ENCODE peak calls at places on chromosomes 12 and 14, in eight cellular contexts. Z, I, Q, E, M, D, P and L are unnamed samples.

GRCh38 chr14:55807059-55807499 is 227.1 kb downstream of the KTN1 start:
- DNase-seq in Q (peak; percentile 96), I (no peak), P (peak; percentile 88), E (peak; percentile 85), D (peak; percentile 90), M (no peak), Z (no peak), L (no peak)

GRCh38 chr12:39807043-39807442 is 187.4 kb upstream of the ABCD2 start:
- DNase-seq in Q (peak; percentile 2), E (no peak), D (no peak), I (no peak), Z (no peak), M (no peak), P (no peak), L (no peak)

GRCh38 chr12:108332791-108333382 is 6.2 kb downstream of the CMKLR1 start:
- DNase-seq in E (no peak), Q (no peak), D (no peak), M (no peak), I (no peak), P (peak; percentile 59), Z (no peak), L (no peak)

GRCh38 chr12:48044396-48044795 is 40.1 kb upstream of the COL2A1 start:
- DNase-seq in E (no peak), I (no peak), D (no peak), Z (no peak), P (no peak), M (no peak), Q (no peak), L (no peak)

GRCh38 chr12:99985631-99986030 is 895 bp upstream of the ANKS1B start:
- DNase-seq in P (no peak), Q (no peak), I (no peak), E (no peak), Z (no peak), M (no peak), D (no peak), L (no peak)

GRCh38 chr12:53279283-53279869 is 11.3 kb downstream of the ESPL1 start:
- DNase-seq in D (no peak), Z (no peak), M (no peak), E (no peak), Q (no peak), P (no peak), I (no peak), L (no peak)

GRCh38 chr12:22115711-22116110 is 69.7 kb downstream of the CMAS start:
- DNase-seq in Q (no peak), M (no peak), P (no peak), E (no peak), I (no peak), D (no peak), Z (no peak), L (no peak)

GRCh38 chr14:23177181-23177580 is 6.3 kb downstream of the SLC7A8 start:
- DNase-seq in D (no peak), Z (no peak), P (no peak), M (no peak), E (no peak), Q (no peak), I (no peak), L (no peak)

GRCh38 chr14:98867726-98868125 is 404.3 kb downstream of the BCL11B start:
- DNase-seq in M (no peak), Q (no peak), Z (no peak), E (no peak), I (no peak), P (no peak), D (no peak), L (no peak)

GRCh38 chr14:77376380-77376770 is 519 bp downstream of the TMED8 start:
- DNase-seq in D (no peak), M (peak; percentile 25), E (no peak), I (no peak), Z (no peak), P (peak; percentile 8), Q (peak; percentile 17), L (peak; percentile 36)

GRCh38 chr14:61678966-61679365 is 16.3 kb upstream of the HIF1A start:
- DNase-seq in Q (no peak), Z (no peak), D (no peak), P (no peak), E (peak; percentile 84), I (no peak), M (peak; percentile 22), L (no peak)

GRCh38 chr12:123441523-123442164 is 5.2 kb upstream of the RILPL2 start:
- DNase-seq in I (no peak), M (no peak), P (no peak), Z (no peak), Q (no peak), E (no peak), D (no peak), L (peak; percentile 64)

GRCh38 chr12:123431951-123432886 is 4.3 kb downstream of the RILPL2 start:
- DNase-seq in P (no peak), M (no peak), E (no peak), I (no peak), D (no peak), Z (no peak), Q (peak; percentile 64), L (no peak)

GRCh38 chr12:123433615-123434014 is 2.9 kb downstream of the RILPL2 start:
- DNase-seq in E (no peak), D (no peak), I (no peak), Z (no peak), Q (no peak), P (no peak), M (no peak), L (no peak)

GRCh38 chr12:123435636-123436016 is 858 bp downstream of the RILPL2 start:
- DNase-seq in Q (no peak), P (no peak), Z (no peak), M (no peak), E (no peak), D (no peak), I (no peak), L (no peak)

DNA sequence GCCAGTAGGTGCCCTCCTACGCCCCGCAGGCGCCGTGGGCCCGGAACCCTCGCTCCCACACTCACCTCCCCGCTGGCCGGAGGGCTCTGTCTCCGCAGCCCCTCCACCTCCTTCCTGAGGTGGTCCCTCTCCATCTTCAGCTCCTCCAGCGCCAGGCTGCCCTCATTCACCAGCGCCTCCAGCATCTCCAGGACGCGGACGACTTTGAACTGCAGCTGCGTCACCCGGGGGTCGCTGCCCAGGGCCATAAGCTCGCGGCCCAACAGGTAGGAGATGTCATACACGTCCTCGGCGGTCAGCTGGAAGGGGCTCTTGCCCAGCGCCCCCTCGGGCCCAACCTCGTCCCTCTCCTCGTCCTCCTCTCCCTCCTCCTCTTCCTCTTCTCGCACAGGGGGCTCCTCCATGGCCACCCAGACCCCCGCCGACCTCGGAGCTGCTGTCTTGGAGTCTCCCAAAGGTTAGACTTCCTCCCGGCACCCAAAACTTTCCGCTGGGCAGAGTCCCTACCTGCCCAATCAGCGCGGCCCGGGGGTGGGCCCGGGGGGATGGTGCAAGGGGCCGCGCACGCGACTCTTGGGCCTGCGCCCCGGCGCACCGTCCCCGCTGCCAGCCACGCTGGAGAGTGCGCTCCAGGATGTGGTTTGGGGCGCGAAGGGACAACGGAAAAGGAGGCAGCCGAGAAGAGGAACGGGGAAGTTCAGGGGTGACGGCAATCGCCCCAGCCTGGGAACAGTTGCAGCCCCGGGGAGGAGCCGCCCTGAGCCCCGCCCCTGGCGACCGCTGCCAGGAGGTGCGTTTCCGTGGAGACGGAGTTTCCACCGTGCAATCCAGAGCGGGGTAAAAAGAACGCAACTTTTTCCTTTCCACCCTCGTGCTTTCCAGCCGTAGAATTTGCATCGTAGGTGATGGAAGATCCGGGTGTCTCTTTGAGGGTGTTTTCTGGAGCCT is at the start of gene RILPL2:
- DNase-seq in P (peak; percentile 91), E (peak; percentile 65), Q (peak; percentile 87), I (peak; percentile 92), Z (peak; percentile 68), D (peak; percentile 83), M (peak; percentile 86), L (peak; percentile 88)
- TF ChIP-seq CTCF in P (no peak), E (no peak), Q (no peak), I (no peak), Z (no peak), D (no peak), M (no peak), L (no peak)

GRCh38 chr12:116448165-116448756 is 110.9 kb upstream of the MAP1LC3B2 start:
- DNase-seq in I (no peak), E (no peak), M (no peak), P (no peak), D (no peak), Q (no peak), Z (no peak), L (no peak)
- TF ChIP-seq CTCF in I (no peak), E (no peak), M (no peak), P (no peak), D (no peak), Q (no peak), Z (no peak), L (no peak)

DNA sequence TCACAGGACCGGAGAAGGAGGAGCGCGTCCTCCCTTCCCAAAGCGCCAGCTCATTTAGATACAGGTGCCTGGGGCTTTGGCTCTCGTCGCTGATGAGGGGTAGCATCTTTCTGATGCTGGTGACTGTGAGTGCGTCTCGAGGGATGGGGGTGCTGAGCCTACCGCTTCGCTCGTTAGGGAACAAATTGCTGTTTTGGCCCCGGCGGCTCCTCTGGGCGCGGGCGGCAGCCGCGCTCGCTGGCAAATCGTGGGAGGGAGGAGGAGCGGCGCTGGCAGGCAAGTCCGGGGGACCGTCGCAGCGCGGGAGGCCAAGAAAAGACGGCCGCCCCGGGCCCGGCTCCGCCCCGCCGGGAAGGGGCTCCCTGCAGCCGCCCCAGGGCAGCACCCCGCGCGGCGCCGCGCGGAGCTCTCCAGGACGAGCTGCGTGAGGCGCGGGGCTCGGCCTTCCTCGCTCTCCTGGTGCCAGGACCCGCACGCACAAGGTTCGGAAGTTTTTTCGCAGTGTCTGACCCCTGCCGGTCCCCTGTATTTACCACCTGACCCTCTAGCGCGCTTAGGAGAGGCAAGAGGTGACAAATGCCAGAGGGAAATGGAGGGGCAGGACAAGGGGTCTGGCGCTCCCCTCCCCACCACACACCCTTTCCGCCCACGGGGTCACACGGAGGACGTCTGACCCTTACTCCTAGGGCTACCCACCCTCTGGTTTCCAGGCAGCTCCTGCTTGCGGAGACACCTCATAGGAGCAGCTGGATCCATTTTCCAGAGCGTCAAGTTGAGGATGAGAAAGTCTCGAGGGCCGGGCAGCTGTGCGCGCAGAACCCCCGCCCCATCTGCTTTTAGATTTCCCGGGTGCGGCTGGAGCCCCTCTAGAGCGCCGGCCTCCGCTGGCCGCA is 875 bp upstream of the KCNH3 start:
- DNase-seq in Q (peak; percentile 16), I (no peak), Z (no peak), E (no peak), D (no peak), P (no peak), M (peak; percentile 56), L (peak; percentile 57)
- TF ChIP-seq CTCF in Q (no peak), I (no peak), Z (peak; percentile 32), E (no peak), D (no peak), P (no peak), M (no peak), L (no peak)

GRCh38 chr12:116278667-116279066 is 1.2 kb upstream of the MED13L start:
- DNase-seq in P (no peak), D (no peak), M (no peak), Z (no peak), Q (no peak), I (no peak), E (no peak), L (no peak)

GRCh38 chr12:116278259-116278595 is 734 bp upstream of the MED13L start:
- DNase-seq in I (no peak), P (no peak), M (no peak), D (no peak), Q (no peak), E (no peak), Z (no peak), L (no peak)

GRCh38 chr12:116276433-116277216 is 868 bp downstream of the MED13L start:
- DNase-seq in P (peak; percentile 71), I (peak; percentile 91), D (peak; percentile 47), M (peak; percentile 74), Z (peak; percentile 62), Q (peak; percentile 82), E (peak; percentile 53), L (peak; percentile 63)

GRCh38 chr12:116274552-116275375 is 2.7 kb downstream of the MED13L start:
- DNase-seq in D (no peak), Z (no peak), Q (no peak), M (no peak), P (no peak), I (no peak), E (no peak), L (no peak)

GRCh38 chr12:116277393-116278258 is at the start of gene MED13L:
- DNase-seq in Z (peak; percentile 89), D (peak; percentile 85), P (peak; percentile 87), Q (peak; percentile 89), M (peak; percentile 91), E (peak; percentile 59), I (peak; percentile 98), L (peak; percentile 99)
- TF ChIP-seq CTCF in Z (peak; percentile 56), D (peak; percentile 76), P (peak; percentile 15), Q (no peak), M (no peak), E (no peak), I (peak; percentile 66), L (peak; percentile 55)